ENCODE peak calls at places on chromosomes 13 and 19, in seven cellular contexts. K, D, Q, N, I, O and Z are unnamed samples. For H3K4me1, the result is how much of the 10 kb centered on the place peaks cover.

GRCh38 chr19:17553256-17553655 is 2.2 kb upstream of the COLGALT1 start:
- DNase-seq in O (peak), I (no peak), Q (peak), D (no peak), K (peak), N (no peak), Z (no peak)

GRCh38 chr19:19741184-19741583 is 8.3 kb upstream of the ZNF14 start:
- DNase-seq in N (peak), I (no peak), D (no peak), O (no peak), Q (no peak), K (no peak), Z (peak)

GRCh38 chr13:27638521-27638920 is 16.8 kb downstream of the POLR1D start:
- DNase-seq in N (no peak), D (no peak), K (no peak), Q (no peak), O (no peak), I (no peak), Z (no peak)

GRCh38 chr19:5078666-5079409 is 109.9 kb downstream of the KDM4B start:
- DNase-seq in O (no peak), I (no peak), N (no peak), Q (no peak), K (no peak), D (no peak), Z (no peak)

GRCh38 chr19:44905437-44906160 is at the start of gene APOE:
- DNase-seq in Q (peak), K (no peak), O (peak), I (peak), N (no peak), D (peak), Z (no peak)

GRCh38 chr19:1873524-1874473 is 10.4 kb upstream of the KLF16 start:
- DNase-seq in I (no peak), D (peak), N (no peak), K (no peak), Q (no peak), O (peak), Z (no peak)

GRCh38 chr13:94140027-94140426 is 339.5 kb downstream of the DCT start:
- DNase-seq in D (no peak), I (no peak), N (no peak), Q (no peak), K (no peak), O (no peak), Z (no peak)

GRCh38 chr13:51981355-51981754 is 29.9 kb downstream of the ATP7B start:
- DNase-seq in O (no peak), K (no peak), N (no peak), I (no peak), D (no peak), Q (no peak), Z (no peak)

GRCh38 chr13:112150352-112150751 is 83.4 kb downstream of the SOX1 start:
- DNase-seq in I (no peak), K (no peak), O (peak), Q (no peak), N (no peak), D (no peak), Z (no peak)

GRCh38 chr19:54096642-54097106 is 3.9 kb downstream of the OSCAR start:
- DNase-seq in K (peak), D (no peak), Q (peak), N (peak), I (no peak), O (peak), Z (no peak)

GRCh38 chr19:3047307-3048189 is 14.7 kb downstream of the TLE5 start:
- DNase-seq in D (peak), I (peak), N (peak), O (peak), Q (peak), K (peak), Z (no peak)

GRCh38 chr13:31242342-31242741 is 42.6 kb downstream of the B3GLCT start:
- DNase-seq in D (no peak), I (no peak), K (no peak), O (no peak), Q (no peak), N (no peak), Z (no peak)

GRCh38 chr19:35045667-35046300 is 4.3 kb downstream of the HPN start:
- DNase-seq in Q (peak), I (no peak), O (peak), N (peak), K (peak), D (peak), Z (peak)

GRCh38 chr13:95356916-95357315 is 55.7 kb upstream of the ABCC4 start:
- DNase-seq in O (no peak), Q (no peak), I (no peak), K (no peak), D (no peak), N (no peak), Z (no peak)

GRCh38 chr13:22009500-22009899 is 338.6 kb downstream of the FGF9 start:
- DNase-seq in N (no peak), I (no peak), D (no peak), O (no peak), Q (no peak), K (no peak), Z (no peak)

GRCh38 chr19:32863301-32863700 is 6.3 kb downstream of the SLC7A9 start:
- DNase-seq in O (no peak), Q (no peak), K (no peak), D (no peak), N (no peak), I (no peak), Z (no peak)

GRCh38 chr19:5369962-5370367 is 29.4 kb upstream of the PTPRS start:
- DNase-seq in Q (peak), N (peak), D (peak), O (peak), K (no peak), I (peak), Z (peak)

GRCh38 chr13:31722684-31723083 is 16.6 kb upstream of the RXFP2 start:
- DNase-seq in K (no peak), N (no peak), Q (no peak), D (peak), I (no peak), O (no peak), Z (no peak)

GRCh38 chr13:97855570-97855970 is 97.9 kb upstream of the IPO5 start:
- DNase-seq in Q (peak), O (peak), K (peak), N (peak), I (peak), D (peak), Z (peak)

GRCh38 chr13:64684685-64685431 is 2545.3 kb downstream of the PCDH9 start:
- DNase-seq in O (peak), Q (no peak), I (no peak), K (no peak), N (no peak), D (no peak), Z (no peak)

GRCh38 chr19:43555185-43555770 is 20.0 kb downstream of the XRCC1 start:
- DNase-seq in N (peak), Q (peak), I (peak), O (peak), D (peak), K (peak), Z (peak)

GRCh38 chr19:45768644-45769053 is 403 bp downstream of the SIX5 start:
- DNase-seq in N (peak), D (no peak), O (no peak), Q (peak), I (no peak), K (peak), Z (peak)

GRCh38 chr13:74979703-74980102 is 502.3 kb downstream of the TBC1D4 start:
- DNase-seq in I (no peak), D (peak), K (no peak), N (no peak), Q (no peak), O (no peak), Z (no peak)

GRCh38 chr19:33388231-33388816 is 14.8 kb downstream of the CEBPG start:
- DNase-seq in I (no peak), D (peak), O (no peak), N (no peak), K (no peak), Q (no peak), Z (no peak)

GRCh38 chr19:4795400-4795799 is 3.9 kb downstream of the FEM1A start:
- DNase-seq in Q (no peak), N (no peak), I (no peak), K (peak), D (no peak), O (no peak), Z (no peak)

GRCh38 chr13:23558675-23559536 is 11.3 kb upstream of the TNFRSF19 start:
- DNase-seq in Q (no peak), O (no peak), I (no peak), N (no peak), D (peak), K (peak), Z (no peak)

GRCh38 chr13:95160112-95160906 is 140.9 kb downstream of the ABCC4 start:
- DNase-seq in I (no peak), Q (no peak), D (no peak), O (no peak), N (no peak), K (no peak), Z (no peak)

GRCh38 chr13:75383064-75383715 is 98.8 kb downstream of the TBC1D4 start:
- DNase-seq in Q (no peak), D (no peak), O (no peak), I (no peak), K (no peak), N (no peak), Z (no peak)

GRCh38 chr19:43476606-43477005 is 11.2 kb upstream of the LYPD3 start:
- DNase-seq in N (no peak), I (no peak), K (peak), Q (no peak), O (no peak), D (no peak), Z (no peak)

GRCh38 chr19:7074705-7075282 is 5.3 kb downstream of the ZNF557 start:
- DNase-seq in K (no peak), Q (no peak), O (no peak), N (no peak), I (no peak), D (no peak), Z (no peak)

GRCh38 chr13:110348751-110349150 is 41.7 kb downstream of the COL4A2 start:
- DNase-seq in I (no peak), O (no peak), Q (no peak), N (no peak), K (no peak), D (no peak), Z (no peak)

GRCh38 chr13:21675095-21676007 is 4.5 kb downstream of the FGF9 start:
- DNase-seq in N (peak), I (peak), D (peak), Q (peak), K (no peak), O (peak), Z (peak)

GRCh38 chr13:53015971-53016370 is 12.6 kb upstream of the OLFM4 start:
- DNase-seq in D (no peak), I (no peak), O (no peak), K (no peak), N (no peak), Q (no peak), Z (no peak)
- H3K4me1 ChIP-seq in D (under half), I (under half), O (under half), K (under half), N (under half), Q (under half), Z (under half)

GRCh38 chr13:19592657-19593175 is 31.4 kb upstream of the TPTE2 start:
- DNase-seq in N (no peak), O (no peak), I (no peak), Q (no peak), K (no peak), D (no peak), Z (no peak)

GRCh38 chr13:19597523-19597922 is 35.9 kb upstream of the MPHOSPH8 start:
- DNase-seq in O (no peak), N (no peak), K (peak), Q (no peak), D (no peak), I (no peak), Z (no peak)

GRCh38 chr13:19596086-19596485 is 34.8 kb upstream of the TPTE2 start:
- DNase-seq in O (no peak), D (no peak), I (no peak), N (no peak), Q (no peak), K (no peak), Z (no peak)

GRCh38 chr13:19601749-19602725 is 31.4 kb upstream of the MPHOSPH8 start:
- DNase-seq in K (peak), Q (peak), D (peak), N (no peak), O (peak), I (peak), Z (no peak)

DNA sequence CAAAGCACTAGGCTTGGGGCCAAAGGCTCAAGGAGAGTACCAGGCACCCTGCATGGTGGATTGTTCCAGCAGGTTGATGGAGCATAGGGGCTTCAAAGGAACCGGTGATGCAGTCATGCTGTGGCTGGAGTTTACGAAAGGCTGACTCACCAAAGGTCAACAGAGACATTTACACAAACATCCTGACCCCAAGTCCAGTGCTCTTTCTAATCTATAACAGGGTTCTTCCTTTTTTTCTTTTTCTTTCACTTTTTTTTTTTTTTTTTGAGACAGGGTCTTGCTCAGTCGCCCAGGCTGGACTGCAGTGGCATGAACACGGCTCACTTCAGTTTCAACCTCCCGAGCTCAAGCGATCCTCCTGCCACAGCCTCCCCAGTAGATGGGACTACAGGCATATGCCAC is 35.6 kb upstream of the TPTE2 start:
- DNase-seq in O (no peak), K (peak), D (no peak), N (no peak), Q (no peak), I (no peak), Z (no peak)
- H3K4me2 ChIP-seq in O (no peak), K (no peak), D (peak), N (no peak), Q (no peak), I (no peak), Z (no peak)

GRCh38 chr19:39409886-39410619 is 2.4 kb upstream of the PLEKHG2 start:
- DNase-seq in O (no peak), K (no peak), D (peak), Q (peak), I (no peak), N (peak), Z (peak)

GRCh38 chr19:39408392-39409206 is 2.0 kb downstream of the ZFP36 start:
- DNase-seq in D (no peak), N (no peak), O (no peak), I (no peak), Q (peak), K (peak), Z (peak)

GRCh38 chr19:39410620-39411005 is 1.9 kb upstream of the PLEKHG2 start:
- DNase-seq in D (no peak), K (peak), O (no peak), I (no peak), Q (peak), N (no peak), Z (peak)

GRCh38 chr19:39407644-39408391 is 1.2 kb downstream of the ZFP36 start:
- DNase-seq in N (peak), Q (peak), O (no peak), I (no peak), D (no peak), K (peak), Z (peak)

GRCh38 chr19:39409207-39409885 is 2.7 kb downstream of the ZFP36 start:
- DNase-seq in K (peak), O (peak), Q (no peak), N (peak), I (no peak), D (peak), Z (peak)
- H2AFZ ChIP-seq in K (no peak), O (no peak), Q (peak), N (no peak), I (peak), D (no peak), Z (no peak)

GRCh38 chr19:38032151-38032550 is 125.1 kb downstream of the SIPA1L3 start:
- DNase-seq in I (no peak), D (no peak), O (no peak), Q (no peak), K (no peak), N (no peak), Z (no peak)
- H3K4me1 ChIP-seq in I (under half), D (under half), O (under half), Q (under half), K (under half), N (half or more), Z (half or more)

GRCh38 chr19:9043524-9043923 is 33.3 kb upstream of the MUC16 start:
- DNase-seq in I (no peak), K (no peak), D (no peak), N (no peak), Q (peak), O (no peak), Z (no peak)

GRCh38 chr19:9040131-9040530 is 29.9 kb upstream of the MUC16 start:
- DNase-seq in N (no peak), K (peak), I (no peak), Q (no peak), D (no peak), O (no peak), Z (no peak)

GRCh38 chr19:9041023-9041422 is 30.8 kb upstream of the MUC16 start:
- DNase-seq in I (no peak), D (no peak), Q (no peak), N (no peak), K (no peak), O (no peak), Z (no peak)

GRCh38 chr19:9037415-9038062 is 27.3 kb upstream of the MUC16 start:
- DNase-seq in O (no peak), K (no peak), Q (no peak), I (no peak), N (no peak), D (no peak), Z (no peak)

DNA sequence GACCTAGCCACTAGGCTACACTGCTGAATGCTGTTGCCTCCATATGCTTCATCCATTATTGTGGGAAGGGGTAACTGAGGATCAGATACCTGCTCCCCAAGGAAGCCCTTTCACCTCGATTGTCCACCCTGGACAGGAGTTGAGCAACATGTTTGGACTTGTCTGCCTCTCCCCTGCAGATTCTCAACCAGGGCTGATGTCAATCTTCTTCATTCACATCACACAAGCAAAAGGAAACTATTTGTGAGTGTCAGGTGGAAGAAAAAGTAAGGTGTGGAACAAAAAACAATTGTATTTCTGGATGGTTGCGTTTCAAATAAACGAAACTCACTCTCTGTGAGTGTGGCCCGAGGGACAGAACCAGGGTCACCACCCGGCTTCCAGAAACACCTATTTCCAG is 29.5 kb upstream of the MUC16 start:
- DNase-seq in D (no peak), Q (no peak), I (no peak), O (no peak), N (no peak), K (peak), Z (no peak)
- H3K4me2 ChIP-seq in D (no peak), Q (no peak), I (no peak), O (no peak), N (no peak), K (no peak), Z (no peak)

DNA sequence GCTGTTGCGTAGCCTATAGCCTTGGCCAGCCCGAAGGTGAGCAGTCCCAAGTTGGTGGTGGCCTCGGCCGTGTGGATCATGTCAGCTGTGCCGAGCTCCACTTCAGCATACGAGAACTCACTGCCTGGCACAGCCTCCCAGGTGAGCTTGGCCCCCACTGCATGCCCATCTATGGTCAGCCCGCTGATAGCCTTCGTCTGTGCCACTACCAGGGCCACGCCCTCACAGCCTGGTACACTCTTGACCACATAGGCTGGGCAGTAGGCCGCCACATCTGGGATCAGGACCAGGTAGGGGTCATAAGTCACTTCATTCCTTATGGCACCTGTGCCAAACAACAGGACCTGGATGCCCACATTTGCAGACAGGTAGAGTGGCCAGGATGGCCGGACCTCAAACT is 7.4 kb downstream of the FCGBP start:
- DNase-seq in Q (no peak), I (no peak), D (no peak), K (no peak), N (no peak), O (no peak), Z (no peak)
- H2AFZ ChIP-seq in Q (no peak), I (no peak), D (no peak), K (no peak), N (no peak), O (no peak), Z (no peak)